ENCODE peak calls at places on chromosomes 13 and 19, in nine cellular contexts. One of them, this sample, is unnamed.

GRCh38 chr13:76745246-76746200 is 140.7 kb downstream of the KCTD12 start:
- DNase-seq in stimulated activated effector memory CD8-positive, alpha-beta T cell treated with anti-CD3 and anti-CD28 coated beads, Interleukin-12 subunit alpha, Interleukin-12 subunit beta, amount 100 ng/mL, for 72 hours: no peak
- DNase-seq in BE2C: no peak
- DNase-seq in HT1080: no peak
- DNase-seq in KG1: peak; percentile 29
- DNase-seq in heart right ventricle: no peak
- DNase-seq in HT-29: no peak
- DNase-seq in tibial nerve: no peak
- DNase-seq in left ventricle myocardium superior: no peak
- DNase-seq in this sample: no peak

GRCh38 chr13:31105856-31106255 is 55.8 kb downstream of the HSPH1 start:
- DNase-seq in KG1: no peak
- DNase-seq in left ventricle myocardium superior: no peak
- DNase-seq in stimulated activated effector memory CD8-positive, alpha-beta T cell treated with anti-CD3 and anti-CD28 coated beads, Interleukin-12 subunit alpha, Interleukin-12 subunit beta, amount 100 ng/mL, for 72 hours: no peak
- DNase-seq in HT-29: no peak
- DNase-seq in BE2C: no peak
- DNase-seq in HT1080: no peak
- DNase-seq in tibial nerve: no peak
- DNase-seq in heart right ventricle: no peak
- DNase-seq in this sample: no peak

GRCh38 chr19:8254286-8255001 is 45.3 kb downstream of the CERS4 start:
- DNase-seq in HT-29: no peak
- DNase-seq in heart right ventricle: no peak
- DNase-seq in tibial nerve: no peak
- DNase-seq in KG1: no peak
- DNase-seq in left ventricle myocardium superior: peak; percentile 9
- DNase-seq in HT1080: no peak
- DNase-seq in stimulated activated effector memory CD8-positive, alpha-beta T cell treated with anti-CD3 and anti-CD28 coated beads, Interleukin-12 subunit alpha, Interleukin-12 subunit beta, amount 100 ng/mL, for 72 hours: no peak
- DNase-seq in BE2C: no peak
- DNase-seq in this sample: no peak

GRCh38 chr13:87712012-87712411 is 40.8 kb downstream of the SLITRK5 start:
- DNase-seq in KG1: no peak
- DNase-seq in HT-29: no peak
- DNase-seq in HT1080: no peak
- DNase-seq in BE2C: no peak
- DNase-seq in stimulated activated effector memory CD8-positive, alpha-beta T cell treated with anti-CD3 and anti-CD28 coated beads, Interleukin-12 subunit alpha, Interleukin-12 subunit beta, amount 100 ng/mL, for 72 hours: no peak
- DNase-seq in left ventricle myocardium superior: no peak
- DNase-seq in tibial nerve: no peak
- DNase-seq in heart right ventricle: no peak
- DNase-seq in this sample: no peak

GRCh38 chr13:36130542-36131214 is 504 bp downstream of the DCLK1 start:
- DNase-seq in heart right ventricle: peak; percentile 40
- DNase-seq in left ventricle myocardium superior: peak; percentile 58
- DNase-seq in tibial nerve: no peak
- DNase-seq in BE2C: peak; percentile 39
- DNase-seq in KG1: no peak
- DNase-seq in stimulated activated effector memory CD8-positive, alpha-beta T cell treated with anti-CD3 and anti-CD28 coated beads, Interleukin-12 subunit alpha, Interleukin-12 subunit beta, amount 100 ng/mL, for 72 hours: no peak
- DNase-seq in HT1080: no peak
- DNase-seq in HT-29: no peak
- DNase-seq in this sample: peak; percentile 78

GRCh38 chr19:19276386-19276785 is 3.3 kb upstream of the TM6SF2 start:
- DNase-seq in KG1: no peak
- DNase-seq in heart right ventricle: no peak
- DNase-seq in tibial nerve: no peak
- DNase-seq in HT-29: no peak
- DNase-seq in BE2C: no peak
- DNase-seq in stimulated activated effector memory CD8-positive, alpha-beta T cell treated with anti-CD3 and anti-CD28 coated beads, Interleukin-12 subunit alpha, Interleukin-12 subunit beta, amount 100 ng/mL, for 72 hours: no peak
- DNase-seq in left ventricle myocardium superior: no peak
- DNase-seq in HT1080: no peak
- DNase-seq in this sample: no peak

GRCh38 chr13:45119469-45119989 is 781 bp upstream of the GTF2F2 start:
- DNase-seq in stimulated activated effector memory CD8-positive, alpha-beta T cell treated with anti-CD3 and anti-CD28 coated beads, Interleukin-12 subunit alpha, Interleukin-12 subunit beta, amount 100 ng/mL, for 72 hours: peak; percentile 11
- DNase-seq in KG1: peak; percentile 61
- DNase-seq in heart right ventricle: no peak
- DNase-seq in left ventricle myocardium superior: no peak
- DNase-seq in BE2C: no peak
- DNase-seq in HT-29: peak; percentile 45
- DNase-seq in HT1080: peak; percentile 64
- DNase-seq in tibial nerve: no peak
- DNase-seq in this sample: no peak

GRCh38 chr13:114055766-114056165 is 76.7 kb downstream of the RASA3 start:
- DNase-seq in BE2C: no peak
- DNase-seq in heart right ventricle: no peak
- DNase-seq in left ventricle myocardium superior: no peak
- DNase-seq in HT1080: no peak
- DNase-seq in tibial nerve: no peak
- DNase-seq in KG1: no peak
- DNase-seq in stimulated activated effector memory CD8-positive, alpha-beta T cell treated with anti-CD3 and anti-CD28 coated beads, Interleukin-12 subunit alpha, Interleukin-12 subunit beta, amount 100 ng/mL, for 72 hours: no peak
- DNase-seq in HT-29: no peak
- DNase-seq in this sample: no peak

GRCh38 chr19:1027953-1028902 is 1.8 kb downstream of the CNN2 start:
- DNase-seq in BE2C: peak; percentile 55
- DNase-seq in tibial nerve: no peak
- DNase-seq in left ventricle myocardium superior: peak; percentile 79
- DNase-seq in KG1: peak; percentile 10
- DNase-seq in HT-29: peak; percentile 71
- DNase-seq in HT1080: peak; percentile 67
- DNase-seq in heart right ventricle: peak; percentile 62
- DNase-seq in stimulated activated effector memory CD8-positive, alpha-beta T cell treated with anti-CD3 and anti-CD28 coated beads, Interleukin-12 subunit alpha, Interleukin-12 subunit beta, amount 100 ng/mL, for 72 hours: no peak
- DNase-seq in this sample: peak; percentile 85